ENCODE peak calls at places on chromosomes 2 and 18, in four cellular contexts. One of them, this sample, is unnamed.

GRCh38 chr18:79629249-79629558 is 50.4 kb upstream of the CTDP1 start:
- DNase-seq in K562: no peak
- DNase-seq in GM12878: no peak
- DNase-seq in HepG2: no peak
- DNase-seq in this sample: no peak

GRCh38 chr2:38898256-38898655 is 8.6 kb downstream of the ARHGEF33 start:
- DNase-seq in K562: no peak
- DNase-seq in HepG2: no peak
- DNase-seq in GM12878: no peak
- DNase-seq in this sample: no peak

GRCh38 chr2:210028178-210028577 is 25.7 kb downstream of the RPE start:
- DNase-seq in GM12878: no peak
- DNase-seq in K562: no peak
- DNase-seq in HepG2: no peak
- DNase-seq in this sample: no peak

GRCh38 chr2:147538088-147538487 is 306.7 kb upstream of the ACVR2A start:
- DNase-seq in K562: no peak
- DNase-seq in HepG2: no peak
- DNase-seq in GM12878: no peak
- DNase-seq in this sample: no peak

GRCh38 chr18:6561029-6561861 is 146.5 kb upstream of the L3MBTL4 start:
- DNase-seq in GM12878: no peak
- DNase-seq in HepG2: no peak
- DNase-seq in K562: peak
- DNase-seq in this sample: no peak

GRCh38 chr2:106978647-106979046 is 92.7 kb upstream of the ST6GAL2 start:
- DNase-seq in HepG2: no peak
- DNase-seq in K562: no peak
- DNase-seq in GM12878: no peak
- DNase-seq in this sample: no peak

GRCh38 chr2:636649-637405 is 40.4 kb downstream of the TMEM18 start:
- DNase-seq in GM12878: no peak
- DNase-seq in K562: peak
- DNase-seq in HepG2: peak
- DNase-seq in this sample: peak

GRCh38 chr2:128362889-128363228 is 44.2 kb upstream of the HS6ST1 start:
- DNase-seq in GM12878: no peak
- DNase-seq in HepG2: no peak
- DNase-seq in K562: no peak
- DNase-seq in this sample: peak

GRCh38 chr18:58592223-58593214 is 36.4 kb downstream of the ALPK2 start:
- DNase-seq in GM12878: no peak
- DNase-seq in K562: no peak
- DNase-seq in HepG2: no peak
- DNase-seq in this sample: no peak

GRCh38 chr2:20604957-20605381 is 45.9 kb downstream of the HS1BP3 start:
- DNase-seq in K562: no peak
- DNase-seq in GM12878: no peak
- DNase-seq in HepG2: no peak
- DNase-seq in this sample: no peak

GRCh38 chr2:178363252-178363651 is 87.7 kb downstream of the PRKRA start:
- DNase-seq in HepG2: peak
- DNase-seq in K562: no peak
- DNase-seq in GM12878: no peak
- DNase-seq in this sample: no peak

GRCh38 chr2:151297882-151298281 is 8.4 kb upstream of the NMI start:
- DNase-seq in K562: no peak
- DNase-seq in HepG2: no peak
- DNase-seq in GM12878: peak
- DNase-seq in this sample: no peak

GRCh38 chr2:119723121-119723635 is 36.5 kb upstream of the PTPN4 start:
- DNase-seq in HepG2: no peak
- DNase-seq in GM12878: no peak
- DNase-seq in K562: no peak
- DNase-seq in this sample: no peak

GRCh38 chr2:117703868-117704267 is 110.6 kb upstream of the DDX18 start:
- DNase-seq in HepG2: no peak
- DNase-seq in GM12878: no peak
- DNase-seq in K562: no peak
- DNase-seq in this sample: no peak

GRCh38 chr2:209680596-209680995 is 91.0 kb upstream of the UNC80 start:
- DNase-seq in HepG2: no peak
- DNase-seq in K562: no peak
- DNase-seq in GM12878: no peak
- DNase-seq in this sample: no peak

GRCh38 chr2:240288087-240288521 is 147.4 kb upstream of the GPC1 start:
- DNase-seq in K562: no peak
- DNase-seq in HepG2: no peak
- DNase-seq in GM12878: no peak
- DNase-seq in this sample: no peak

GRCh38 chr2:157789933-157790511 is 86.1 kb downstream of the ACVR1 start:
- DNase-seq in K562: no peak
- DNase-seq in GM12878: no peak
- DNase-seq in HepG2: no peak
- DNase-seq in this sample: no peak

GRCh38 chr2:200662727-200663126 is 76.9 kb downstream of the AOX1 start:
- DNase-seq in GM12878: no peak
- DNase-seq in K562: no peak
- DNase-seq in HepG2: peak
- DNase-seq in this sample: no peak

GRCh38 chr18:24656571-24656971 is 196.1 kb downstream of the HRH4 start:
- DNase-seq in K562: no peak
- DNase-seq in HepG2: no peak
- DNase-seq in GM12878: no peak
- DNase-seq in this sample: no peak

GRCh38 chr2:134117651-134118050 is 136.2 kb upstream of the MGAT5 start:
- DNase-seq in K562: no peak
- DNase-seq in HepG2: peak
- DNase-seq in GM12878: no peak
- DNase-seq in this sample: no peak

GRCh38 chr2:239304533-239305221 is 96.1 kb downstream of the HDAC4 start:
- DNase-seq in K562: no peak
- DNase-seq in GM12878: no peak
- DNase-seq in HepG2: no peak
- DNase-seq in this sample: peak

GRCh38 chr18:68234115-68234514 is 480.8 kb downstream of the TMX3 start:
- DNase-seq in GM12878: no peak
- DNase-seq in K562: no peak
- DNase-seq in HepG2: no peak
- DNase-seq in this sample: no peak

GRCh38 chr2:74328573-74328972 is 14.6 kb downstream of the SLC4A5 start:
- DNase-seq in GM12878: no peak
- DNase-seq in HepG2: no peak
- DNase-seq in K562: no peak
- DNase-seq in this sample: no peak

GRCh38 chr18:3511980-3512379 is 62.0 kb downstream of the TGIF1 start:
- DNase-seq in GM12878: no peak
- DNase-seq in K562: peak
- DNase-seq in HepG2: no peak
- DNase-seq in this sample: no peak

GRCh38 chr18:68262697-68263293 is 452.1 kb downstream of the TMX3 start:
- DNase-seq in GM12878: no peak
- DNase-seq in K562: no peak
- DNase-seq in HepG2: no peak
- DNase-seq in this sample: no peak

GRCh38 chr2:159150208-159150607 is 136.3 kb downstream of the WDSUB1 start:
- DNase-seq in HepG2: no peak
- DNase-seq in GM12878: no peak
- DNase-seq in K562: no peak
- DNase-seq in this sample: no peak

GRCh38 chr2:19312949-19313348 is 45.5 kb downstream of the OSR1 start:
- DNase-seq in K562: no peak
- DNase-seq in HepG2: peak
- DNase-seq in GM12878: no peak
- DNase-seq in this sample: no peak

GRCh38 chr18:62264984-62265383 is 60.1 kb upstream of the TNFRSF11A start:
- DNase-seq in K562: no peak
- DNase-seq in GM12878: no peak
- DNase-seq in HepG2: no peak
- DNase-seq in this sample: no peak

GRCh38 chr18:22186484-22186971 is 17.1 kb downstream of the GATA6 start:
- DNase-seq in HepG2: no peak
- DNase-seq in K562: no peak
- DNase-seq in GM12878: no peak
- DNase-seq in this sample: no peak

GRCh38 chr2:113069676-113070605 is 2.2 kb downstream of the IL1F10 start:
- DNase-seq in HepG2: no peak
- DNase-seq in K562: no peak
- DNase-seq in GM12878: no peak
- DNase-seq in this sample: no peak

GRCh38 chr2:160409480-160409879 is 84.1 kb downstream of the RBMS1 start:
- DNase-seq in GM12878: no peak
- DNase-seq in K562: no peak
- DNase-seq in HepG2: no peak
- DNase-seq in this sample: no peak

GRCh38 chr2:120013569-120014223 is 819 bp downstream of the EPB41L5 start:
- DNase-seq in K562: no peak
- DNase-seq in HepG2: no peak
- DNase-seq in GM12878: no peak
- DNase-seq in this sample: peak

DNA sequence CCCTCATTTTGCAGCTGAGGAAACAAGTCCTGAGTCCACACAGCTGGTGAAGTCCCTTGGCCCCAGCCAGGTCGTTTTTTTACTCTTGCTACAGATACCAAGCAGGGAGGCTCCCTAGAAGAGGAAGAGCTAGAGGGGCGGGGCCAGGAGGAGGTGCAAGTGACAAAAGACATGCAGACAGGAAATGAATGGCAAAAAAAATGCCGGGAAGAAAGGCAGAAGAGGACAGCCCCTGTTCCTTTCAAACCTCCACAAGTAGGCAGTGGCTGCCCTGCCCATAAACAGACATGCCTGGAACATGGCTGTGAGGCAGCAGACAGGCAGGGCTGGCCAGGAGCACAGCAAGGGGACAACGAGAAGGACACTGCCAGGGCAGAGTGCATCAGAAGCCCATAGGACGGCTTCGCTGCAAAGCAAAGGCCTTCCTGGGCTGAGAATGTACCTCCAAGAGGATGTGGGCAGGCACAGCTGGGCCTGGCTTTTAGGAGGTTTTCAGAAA is 108.7 kb downstream of the ZBTB7C start:
- DNase-seq in GM12878: no peak
- DNase-seq in K562: peak
- DNase-seq in HepG2: no peak
- DNase-seq in this sample: peak
- TF ChIP-seq ATF2 in GM12878: no peak
- TF ChIP-seq ATF2 in K562: no peak
- TF ChIP-seq ATF2 in HepG2: no peak
- TF ChIP-seq ATF2 in this sample: no peak

GRCh38 chr2:8999047-8999446 is 4.4 kb downstream of the MBOAT2 start:
- DNase-seq in K562: no peak
- DNase-seq in GM12878: no peak
- DNase-seq in HepG2: no peak
- DNase-seq in this sample: no peak
- TF ChIP-seq NR2C2 in K562: no peak
- TF ChIP-seq NR2C2 in GM12878: no peak
- TF ChIP-seq NR2C2 in HepG2: no peak
- TF ChIP-seq NR2C2 in this sample: no peak

DNA sequence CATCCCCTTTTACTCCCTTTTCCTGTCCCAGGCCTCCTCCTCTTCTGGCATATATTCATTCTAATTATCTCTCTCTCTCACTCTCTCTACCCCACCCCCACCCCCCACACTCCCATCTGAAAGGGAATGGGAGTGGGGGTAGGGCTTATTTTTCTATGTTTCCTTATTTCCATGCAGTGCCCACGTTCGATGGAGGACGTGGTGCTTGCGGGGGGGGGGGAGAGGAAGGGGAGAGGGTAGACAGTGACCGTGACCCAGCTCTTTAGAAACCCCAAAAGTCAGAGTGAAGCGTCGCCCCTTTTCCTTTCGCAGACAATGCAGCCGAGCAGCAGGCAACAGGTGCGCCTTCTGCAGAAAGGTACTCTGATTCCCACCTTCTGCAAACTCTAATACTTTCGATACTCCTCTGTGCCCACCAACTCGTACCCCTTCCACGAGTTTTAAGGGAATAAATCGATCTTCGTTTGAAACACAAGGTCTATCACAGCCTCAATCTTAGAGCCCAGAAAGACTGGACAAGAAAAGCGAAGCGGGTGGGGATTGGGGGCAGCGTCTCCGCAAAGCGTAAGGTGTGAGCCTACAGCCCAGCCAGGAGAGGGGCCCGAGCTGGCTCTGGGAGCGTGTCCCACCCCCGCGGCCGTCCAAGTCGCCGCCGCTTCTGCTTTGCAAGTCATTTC is 891 bp upstream of the NR4A2 start:
- DNase-seq in K562: peak
- DNase-seq in HepG2: no peak
- DNase-seq in GM12878: no peak
- DNase-seq in this sample: no peak
- TF ChIP-seq ATF2 in K562: no peak
- TF ChIP-seq ATF2 in HepG2: no peak
- TF ChIP-seq ATF2 in GM12878: no peak
- TF ChIP-seq ATF2 in this sample: no peak

DNA sequence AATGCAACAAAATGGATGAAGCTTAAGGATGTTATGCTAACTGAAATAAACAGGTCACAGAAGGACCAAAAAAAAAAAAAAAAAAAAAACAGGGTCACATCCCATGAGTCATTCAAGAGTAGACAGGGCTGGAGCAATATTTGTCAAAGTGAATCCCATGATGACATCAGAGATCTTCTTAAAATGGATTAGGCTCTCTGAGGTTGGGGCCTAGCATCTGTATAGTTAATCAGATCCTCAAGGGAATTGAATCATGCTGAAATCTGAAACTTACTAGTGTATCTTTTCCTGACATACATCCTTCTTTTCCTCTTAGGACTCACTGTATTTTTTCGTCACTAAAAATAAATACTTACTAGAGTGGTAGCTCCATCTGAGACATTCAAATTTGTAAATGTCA is 380.6 kb upstream of the NXPH2 start:
- DNase-seq in HepG2: no peak
- DNase-seq in K562: no peak
- DNase-seq in GM12878: no peak
- DNase-seq in this sample: no peak
- TF ChIP-seq NR2C2 in HepG2: no peak
- TF ChIP-seq NR2C2 in K562: no peak
- TF ChIP-seq NR2C2 in GM12878: no peak
- TF ChIP-seq NR2C2 in this sample: no peak

GRCh38 chr2:220078439-220078838 is 451.0 kb downstream of the SLC4A3 start:
- DNase-seq in HepG2: no peak
- DNase-seq in GM12878: no peak
- DNase-seq in K562: no peak
- DNase-seq in this sample: no peak
- TF ChIP-seq ATF2 in HepG2: no peak
- TF ChIP-seq ATF2 in GM12878: no peak
- TF ChIP-seq ATF2 in K562: no peak
- TF ChIP-seq ATF2 in this sample: no peak

GRCh38 chr2:217105733-217106649 is 246.1 kb upstream of the TNP1 start:
- DNase-seq in GM12878: no peak
- DNase-seq in HepG2: no peak
- DNase-seq in K562: peak
- DNase-seq in this sample: no peak
- TF ChIP-seq NR2C2 in GM12878: no peak
- TF ChIP-seq NR2C2 in HepG2: no peak
- TF ChIP-seq NR2C2 in K562: peak
- TF ChIP-seq NR2C2 in this sample: no peak

This sample was measured in WTC11.